ENCODE peak calls at places on chromosomes 12 and 14, in ten cellular contexts. A is HCT116; Z is mucosa of descending colon; Y is heart left ventricle; O is heart right ventricle; S is fibroblast of lung; R is neural progenitor cell; W is T-helper 17 cell; X is CD8-positive, alpha-beta memory T cell; C is effector memory CD4-positive, alpha-beta T cell. N is an unnamed sample. For H3K9me3, the result is how much of the 10 kb centered on the place peaks cover.

GRCh38 chr12:123269395-123269892 is 2.2 kb downstream of the CDK2AP1 start:
- DNase-seq in W (no peak), A (no peak), R (peak), X (peak), Z (peak), C (no peak), S (peak), O (peak), Y (peak), N (peak)

GRCh38 chr12:118633071-118633470 is 256.7 kb downstream of the SUDS3 start:
- DNase-seq in Y (no peak), Z (no peak), R (peak), S (no peak), O (no peak), C (no peak), A (no peak), X (no peak), W (no peak), N (no peak)

GRCh38 chr14:101604228-101604934 is 43.1 kb downstream of the DIO3 start:
- DNase-seq in S (no peak), Z (no peak), W (no peak), A (no peak), Y (no peak), C (no peak), O (no peak), R (no peak), X (no peak), N (no peak)

GRCh38 chr14:71290960-71291466 is 383.8 kb downstream of the PCNX1 start:
- DNase-seq in W (no peak), Z (no peak), A (peak), O (no peak), S (peak), Y (no peak), R (no peak), C (no peak), X (no peak), N (no peak)

GRCh38 chr12:8590842-8591545 is 21.7 kb downstream of the AICDA start:
- DNase-seq in Z (no peak), X (no peak), A (no peak), Y (no peak), R (no peak), O (no peak), C (no peak), W (no peak), S (no peak), N (no peak)

GRCh38 chr14:102988054-102988453 is 65.6 kb downstream of the AMN start:
- DNase-seq in O (no peak), Y (no peak), C (no peak), X (no peak), W (no peak), R (no peak), S (no peak), A (no peak), Z (no peak), N (no peak)

GRCh38 chr14:69559581-69560011 is 15.1 kb downstream of the CCDC177 start:
- DNase-seq in O (no peak), Y (no peak), C (no peak), Z (no peak), X (no peak), A (no peak), R (peak), S (no peak), W (no peak), N (peak)

GRCh38 chr14:106455026-106455425 is 928.6 kb downstream of the TMEM121 start:
- DNase-seq in W (no peak), O (no peak), Y (no peak), R (no peak), Z (no peak), C (no peak), A (no peak), X (no peak), S (no peak), N (peak)

GRCh38 chr12:115916910-115917668 is 360.4 kb downstream of the MED13L start:
- DNase-seq in W (peak), S (no peak), R (peak), A (peak), Z (peak), Y (peak), X (peak), C (peak), O (peak), N (peak)

DNA sequence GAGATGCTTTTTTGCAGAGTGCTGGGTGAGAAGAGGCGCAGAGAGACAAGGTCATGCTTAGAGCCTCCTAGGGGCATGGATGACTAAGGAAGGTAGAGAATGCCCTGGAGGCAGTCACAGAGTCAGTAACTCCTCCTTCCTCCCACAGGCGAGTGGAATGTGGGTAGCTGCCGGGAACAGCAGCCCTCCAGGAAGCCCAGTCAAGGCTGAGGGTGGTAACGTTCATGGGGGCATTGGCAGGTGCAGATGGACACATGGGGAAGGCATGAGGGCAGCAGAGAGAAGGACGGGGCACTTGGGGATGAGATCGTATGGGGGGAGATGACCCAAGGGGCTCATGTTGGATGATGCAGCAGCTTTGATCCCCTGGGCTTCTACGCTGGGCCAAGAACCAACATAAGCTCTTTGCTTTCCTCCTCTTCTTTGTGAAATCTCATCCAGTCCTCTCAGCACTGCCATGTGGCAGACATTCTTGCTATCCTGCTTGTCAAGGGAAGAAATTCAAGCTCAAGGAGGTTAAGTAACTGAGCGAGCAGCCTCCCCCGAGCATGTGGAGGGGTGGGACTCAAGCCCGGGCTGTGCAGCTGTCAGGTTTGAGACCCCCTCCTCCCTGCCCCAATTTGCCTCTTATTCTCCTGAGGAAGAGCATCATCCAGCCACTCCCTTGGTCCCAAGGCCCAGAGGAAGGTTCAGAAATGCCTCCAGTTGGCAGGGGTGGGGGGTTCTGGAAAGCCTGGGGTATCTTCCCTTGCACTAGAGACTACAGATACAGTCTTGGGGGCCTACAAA is 187.9 kb downstream of the PIWIL1 start:
- DNase-seq in Z (no peak), O (no peak), A (no peak), C (no peak), W (no peak), X (no peak), Y (no peak), S (no peak), R (no peak), N (no peak)
- H3K9me3 ChIP-seq in Z (under half), O (under half), A (under half), C (under half), W (under half), X (under half), Y (under half), S (under half), R (under half), N (under half)

GRCh38 chr14:39360316-39360715 is 71.9 kb downstream of the FBXO33 start:
- DNase-seq in Y (no peak), A (no peak), X (no peak), C (no peak), S (no peak), W (no peak), O (no peak), Z (no peak), R (no peak), N (no peak)
- H3K9me3 ChIP-seq in Y (under half), A (under half), X (under half), C (under half), S (under half), W (under half), O (under half), Z (under half), R (under half), N (under half)

GRCh38 chr12:131203666-131204415 is 250.1 kb downstream of the ADGRD1 start:
- DNase-seq in Z (no peak), X (no peak), C (no peak), Y (no peak), S (no peak), W (no peak), A (no peak), R (no peak), O (no peak), N (no peak)
- H3K9me3 ChIP-seq in Z (under half), X (under half), C (under half), Y (under half), S (under half), W (under half), A (under half), R (under half), O (under half), N (under half)

DNA sequence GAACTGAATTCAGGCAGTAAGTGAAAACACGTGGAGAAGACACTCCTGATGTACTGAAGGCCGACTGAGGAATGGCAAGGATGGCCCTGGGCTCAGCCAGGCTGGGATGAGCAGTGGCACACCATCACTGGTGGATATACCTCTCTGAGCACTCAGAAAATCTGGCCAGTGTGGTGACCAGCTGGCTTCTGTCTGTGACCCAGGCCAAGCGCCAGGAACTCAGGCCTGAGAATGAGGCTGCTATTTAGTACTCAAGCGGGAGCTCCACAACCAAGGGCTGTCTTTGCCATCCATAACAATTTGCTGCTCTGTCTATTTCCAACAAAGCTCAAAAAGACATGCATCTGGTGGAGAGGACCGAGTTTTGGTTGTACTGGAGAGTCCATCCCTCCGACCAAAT is 586.3 kb downstream of the BCL11B start:
- DNase-seq in C (no peak), S (no peak), O (no peak), Z (no peak), Y (no peak), R (no peak), A (no peak), X (no peak), W (no peak), N (no peak)
- H3K9me3 ChIP-seq in C (under half), S (under half), O (under half), Z (under half), Y (under half), R (under half), A (under half), X (under half), W (under half), N (under half)

DNA sequence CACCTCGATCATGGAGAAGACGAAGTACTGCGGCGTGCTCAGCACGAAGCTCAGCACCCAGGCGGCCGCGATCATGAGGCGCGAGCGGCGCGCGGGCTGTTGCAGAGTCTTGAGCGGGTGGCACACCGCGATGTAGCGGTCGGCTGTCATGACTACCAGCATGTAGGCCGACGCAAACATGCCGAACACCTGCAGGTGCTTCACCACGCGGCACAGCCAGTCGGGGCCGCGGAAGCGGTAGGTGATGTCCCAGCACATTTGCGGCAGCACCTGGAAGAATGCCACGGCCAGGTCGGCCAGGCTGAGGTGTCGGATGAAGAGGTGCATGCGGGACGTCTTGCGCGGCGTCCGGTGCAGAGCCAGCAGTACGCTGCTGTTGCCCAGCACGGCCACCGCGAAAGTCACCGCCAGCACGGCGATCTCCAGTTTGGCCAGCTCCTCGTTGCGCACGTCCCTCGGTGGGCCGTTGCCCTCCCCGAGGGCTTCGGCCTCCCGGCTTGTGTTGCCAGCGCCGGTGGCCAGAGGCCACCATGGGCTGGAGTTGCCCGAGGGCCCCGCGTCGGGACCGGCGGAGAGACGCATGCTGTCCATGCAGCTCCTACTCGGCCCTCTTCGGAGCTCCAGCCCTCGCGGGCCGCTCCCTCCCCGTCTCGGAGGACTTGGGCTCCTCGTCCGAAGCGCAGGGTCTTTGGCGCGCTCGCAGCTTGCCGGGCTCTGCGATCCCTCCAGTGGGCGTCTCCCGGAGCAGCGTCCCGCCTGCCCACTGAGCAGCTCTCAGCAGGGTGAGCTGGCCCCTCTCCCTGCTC is 543 bp downstream of the AVPR1A start:
- DNase-seq in X (no peak), R (peak), S (no peak), W (no peak), O (peak), Y (peak), A (no peak), Z (peak), C (no peak), N (no peak)
- H3K9me3 ChIP-seq in X (under half), R (under half), S (under half), W (under half), O (under half), Y (under half), A (under half), Z (under half), C (under half), N (under half)

GRCh38 chr14:98707522-98707921 is 564.5 kb downstream of the BCL11B start:
- DNase-seq in Y (no peak), Z (no peak), W (no peak), R (no peak), X (no peak), C (no peak), O (no peak), A (no peak), S (no peak), N (no peak)
- H3K9me3 ChIP-seq in Y (under half), Z (under half), W (under half), R (under half), X (under half), C (under half), O (under half), A (under half), S (under half), N (under half)

DNA sequence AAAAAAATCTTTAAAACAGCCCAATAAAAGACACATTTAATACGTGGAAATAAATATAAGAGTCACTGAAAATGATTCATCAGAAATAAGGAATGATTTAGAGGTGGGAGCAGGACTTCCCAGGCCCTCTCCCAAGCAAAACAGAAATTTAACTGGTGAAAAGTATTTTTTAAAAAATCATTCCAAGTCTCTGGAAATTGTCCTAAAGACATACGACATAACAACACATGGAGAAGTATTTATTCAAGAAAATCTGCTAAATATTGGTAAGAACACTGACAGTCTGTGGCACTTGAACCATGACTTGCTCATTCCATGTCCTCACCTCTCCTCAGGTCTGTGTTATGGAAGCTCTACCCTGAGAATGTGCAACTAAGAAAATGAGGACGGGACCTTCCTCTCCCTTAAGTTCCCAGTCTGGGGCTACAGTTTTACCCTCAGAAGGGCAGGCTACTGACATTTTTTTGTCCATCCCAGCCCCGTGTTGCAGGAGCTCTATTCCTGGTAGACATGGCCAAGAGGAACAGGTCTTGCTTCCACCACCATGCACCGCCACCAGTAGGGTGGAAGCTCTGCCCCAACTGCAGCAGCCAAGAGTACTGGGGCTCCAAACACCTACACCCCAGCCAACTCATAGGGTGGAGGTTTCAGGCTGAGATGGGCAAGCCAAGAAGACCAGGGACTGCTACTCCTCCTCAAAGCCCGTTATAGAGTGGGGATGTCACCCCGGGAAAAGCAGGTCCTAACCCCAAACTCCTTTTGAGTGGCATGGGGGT is 193.0 kb downstream of the CRADD start:
- DNase-seq in S (no peak), Z (no peak), O (no peak), C (no peak), A (no peak), W (no peak), R (no peak), Y (no peak), X (no peak), N (no peak)
- H3K9me3 ChIP-seq in S (under half), Z (under half), O (under half), C (under half), A (under half), W (under half), R (under half), Y (half or more), X (under half), N (under half)

GRCh38 chr14:29937116-29937515 is 9.5 kb upstream of the PRKD1 start:
- DNase-seq in O (no peak), C (no peak), Z (no peak), R (no peak), X (no peak), Y (no peak), W (no peak), A (no peak), S (peak), N (no peak)
- H3K9me3 ChIP-seq in O (under half), C (under half), Z (under half), R (under half), X (under half), Y (under half), W (under half), A (under half), S (under half), N (under half)

DNA sequence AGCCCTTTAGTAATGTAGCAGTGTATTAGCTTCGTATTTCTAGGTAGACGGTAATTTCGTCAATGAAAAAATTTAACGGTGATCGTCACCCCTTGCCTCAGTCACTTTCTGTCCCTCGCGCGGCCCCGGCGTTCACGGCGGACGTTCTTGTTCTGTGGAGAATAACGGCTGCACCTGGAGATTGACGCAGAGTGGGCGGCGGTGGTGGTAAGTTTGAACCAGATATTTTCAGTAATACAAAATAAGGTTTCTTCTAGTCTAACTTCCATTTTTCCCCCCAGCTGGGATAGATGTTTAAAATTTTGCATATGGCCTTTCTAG is 341 bp downstream of the ZNF10 start:
- DNase-seq in C (no peak), A (no peak), W (peak), X (peak), O (peak), R (no peak), S (no peak), Z (peak), Y (peak), N (peak)
- H3K9me3 ChIP-seq in C (under half), A (under half), W (under half), X (under half), O (under half), R (under half), S (under half), Z (half or more), Y (half or more), N (under half)